ENCODE peak calls at places on chromosome 2, in ten cellular contexts. W, S, D, R, V, Y, M, N, B and I are unnamed samples.

GRCh38 chr2:233430091-233430490 is 75.8 kb downstream of the DGKD start:
- DNase-seq in B (no peak), Y (peak; percentile 93), V (peak; percentile 83), N (no peak), S (no peak), D (peak; percentile 68), M (no peak), R (no peak), W (no peak), I (no peak)

GRCh38 chr2:112784199-112785189 is at the start of gene IL1A:
- DNase-seq in S (no peak), W (no peak), V (peak; percentile 74), M (no peak), Y (peak; percentile 51), B (no peak), D (peak; percentile 71), R (peak; percentile 61), N (no peak), I (no peak)

GRCh38 chr2:126534508-126534907 is 121.5 kb upstream of the GYPC start:
- DNase-seq in D (no peak), S (no peak), R (no peak), Y (no peak), M (no peak), W (no peak), N (no peak), V (no peak), B (no peak), I (no peak)

GRCh38 chr2:172996387-172996961 is 79.2 kb upstream of the MAP3K20 start:
- DNase-seq in S (no peak), M (no peak), D (no peak), V (no peak), B (no peak), Y (no peak), R (peak; percentile 61), N (no peak), W (no peak), I (no peak)

GRCh38 chr2:75456111-75456510 is 104.6 kb downstream of the EVA1A start:
- DNase-seq in R (no peak), S (no peak), M (no peak), B (no peak), D (no peak), N (no peak), W (no peak), Y (no peak), V (no peak), I (no peak)

GRCh38 chr2:132754867-132755472 is 85.0 kb upstream of the LYPD1 start:
- DNase-seq in M (no peak), V (peak; percentile 70), R (no peak), W (no peak), S (no peak), Y (no peak), N (no peak), D (no peak), B (no peak), I (no peak)

GRCh38 chr2:16442971-16443370 is 222.7 kb downstream of the CYRIA start:
- DNase-seq in W (no peak), D (no peak), R (no peak), V (no peak), B (no peak), S (no peak), N (no peak), M (no peak), Y (no peak), I (no peak)

GRCh38 chr2:137829251-137829650 is 135.0 kb upstream of the HNMT start:
- DNase-seq in Y (no peak), D (no peak), M (no peak), V (no peak), R (no peak), B (no peak), S (no peak), N (no peak), W (no peak), I (no peak)

GRCh38 chr2:189485146-189485545 is 43.9 kb downstream of the WDR75 start:
- DNase-seq in W (no peak), R (no peak), M (no peak), B (no peak), S (no peak), Y (no peak), N (no peak), V (no peak), D (no peak), I (no peak)

DNA sequence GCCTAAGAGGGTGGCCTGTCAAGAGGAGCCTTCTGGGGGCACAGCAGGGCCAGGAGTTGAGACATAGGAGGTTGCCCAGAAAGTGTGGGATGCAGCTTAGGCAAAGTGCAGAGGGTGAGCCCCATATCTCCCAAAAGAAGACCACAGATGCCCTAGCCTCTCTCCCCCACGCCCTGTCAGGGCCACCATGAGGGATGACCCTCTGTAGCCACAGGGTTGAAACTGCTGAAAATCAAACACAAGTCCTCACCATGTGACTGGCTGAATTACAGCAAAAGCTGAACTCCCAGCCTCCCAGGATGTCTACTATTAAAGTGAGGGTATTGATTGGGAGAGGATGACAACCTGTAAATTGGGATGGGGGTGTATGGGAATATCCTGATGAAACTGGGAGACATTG is 37.4 kb upstream of the ARHGEF4 start:
- DNase-seq in B (no peak), Y (no peak), W (no peak), V (no peak), D (no peak), M (no peak), R (no peak), S (no peak), N (no peak), I (no peak)
- H3K4me3 ChIP-seq in B (no peak overlapping the region), Y (no peak overlapping the region), W (no peak overlapping the region), V (no peak overlapping the region), D (no peak overlapping the region), M (no peak overlapping the region), R (no peak overlapping the region), S (no peak overlapping the region), N (no peak overlapping the region), I (no peak overlapping the region)

GRCh38 chr2:142144547-142144946 is 13.7 kb upstream of the LRP1B start:
- DNase-seq in S (no peak), Y (no peak), M (no peak), B (no peak), W (no peak), N (no peak), R (no peak), V (no peak), D (no peak), I (no peak)

GRCh38 chr2:142140434-142140845 is 9.6 kb upstream of the LRP1B start:
- DNase-seq in Y (peak; percentile 32), M (no peak), V (peak; percentile 64), D (peak; percentile 47), N (no peak), W (no peak), S (no peak), R (peak; percentile 57), B (no peak), I (no peak)

GRCh38 chr2:142142595-142142994 is 11.8 kb upstream of the LRP1B start:
- DNase-seq in V (peak; percentile 30), W (no peak), S (no peak), B (no peak), N (no peak), D (no peak), Y (no peak), R (no peak), M (no peak), I (no peak)

GRCh38 chr2:142136571-142136970 is 5.8 kb upstream of the LRP1B start:
- DNase-seq in Y (no peak), D (no peak), B (no peak), R (peak; percentile 56), W (no peak), N (no peak), S (no peak), V (no peak), M (no peak), I (no peak)

GRCh38 chr2:142139384-142139783 is 8.6 kb upstream of the LRP1B start:
- DNase-seq in D (no peak), S (no peak), N (no peak), V (no peak), B (no peak), M (no peak), Y (no peak), W (no peak), R (no peak), I (no peak)
- H3K4me3 ChIP-seq in D (no peak overlapping the region), S (no peak overlapping the region), N (no peak overlapping the region), V (no peak overlapping the region), B (no peak overlapping the region), M (no peak overlapping the region), Y (no peak overlapping the region), W (no peak overlapping the region), R (no peak overlapping the region), I (no peak overlapping the region)

GRCh38 chr2:104851236-104852160 is 2.4 kb upstream of the POU3F3 start:
- DNase-seq in D (no peak), S (no peak), B (no peak), M (no peak), R (no peak), Y (no peak), N (no peak), V (no peak), W (no peak), I (no peak)

GRCh38 chr2:104853401-104853925 is 452 bp upstream of the POU3F3 start:
- DNase-seq in R (no peak), S (no peak), W (no peak), D (no peak), M (no peak), B (no peak), V (no peak), Y (no peak), N (no peak), I (no peak)

GRCh38 chr2:104853926-104854506 is at the start of gene POU3F3:
- DNase-seq in M (no peak), D (peak; percentile 23), V (peak; percentile 94), Y (peak; percentile 14), R (peak; percentile 64), N (peak; percentile 69), W (peak; percentile 28), B (peak; percentile 42), S (peak; percentile 56), I (peak; percentile 94)

GRCh38 chr2:104850322-104851184 is 3.4 kb upstream of the POU3F3 start:
- DNase-seq in W (no peak), Y (no peak), S (no peak), M (no peak), N (no peak), B (no peak), D (no peak), V (no peak), R (no peak), I (no peak)

DNA sequence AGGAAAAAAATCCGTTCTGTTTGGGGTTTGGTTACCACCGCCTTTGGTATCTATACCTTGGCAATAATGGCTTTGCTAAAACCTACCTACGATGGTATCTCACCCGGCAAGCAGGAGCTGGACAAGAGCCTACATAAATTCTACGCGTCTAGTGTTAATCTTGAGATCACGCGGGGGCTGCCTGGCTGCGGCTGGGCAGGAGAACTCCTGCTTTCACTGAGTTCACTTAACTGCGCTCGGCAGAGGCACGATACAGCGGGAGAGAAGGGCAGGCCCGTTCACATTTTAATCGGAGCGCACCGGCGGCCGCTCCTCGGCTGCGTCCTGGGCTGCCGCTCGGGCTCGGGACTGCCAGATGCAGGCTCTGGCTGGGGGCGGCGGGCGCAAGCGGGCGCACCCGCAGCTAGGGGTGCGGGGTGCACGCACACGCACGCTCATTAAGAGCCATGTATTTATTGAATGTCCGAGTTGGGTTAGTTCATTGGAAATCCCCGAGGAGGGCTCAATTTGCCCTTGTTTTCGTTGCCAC is 1.7 kb upstream of the POU3F3 start:
- DNase-seq in D (no peak), V (no peak), S (no peak), W (no peak), N (no peak), B (no peak), R (peak; percentile 31), M (no peak), Y (no peak), I (no peak)
- H3K4me3 ChIP-seq in D (peak overlapping the region; percentile 17), V (peak overlapping the region; percentile 44), S (no peak overlapping the region), W (peak overlapping the region; percentile 32), N (peak overlapping the region; percentile 32), B (peak overlapping the region; percentile 30), R (peak overlapping the region; percentile 27), M (no peak overlapping the region), Y (no peak overlapping the region), I (peak overlapping the region; percentile 24)

GRCh38 chr2:150883521-150883895 is 378.2 kb downstream of the RBM43 start:
- DNase-seq in V (no peak), D (peak; percentile 32), N (no peak), S (no peak), Y (peak; percentile 89), W (no peak), M (no peak), R (no peak), B (no peak), I (no peak)
- H3K4me3 ChIP-seq in V (no peak overlapping the region), D (no peak overlapping the region), N (no peak overlapping the region), S (no peak overlapping the region), Y (no peak overlapping the region), W (no peak overlapping the region), M (no peak overlapping the region), R (no peak overlapping the region), B (no peak overlapping the region), I (no peak overlapping the region)